ENCODE peak calls at places on chromosomes 2 and 18, in five cellular contexts. L, Q, R, D and G are unnamed samples.

GRCh38 chr18:79901665-79902064 is 49.8 kb downstream of the SLC66A2 start:
- DNase-seq in L (no peak), Q (no peak), D (no peak), R (no peak), G (no peak)

GRCh38 chr18:24968233-24968775 is 383.7 kb downstream of the ZNF521 start:
- DNase-seq in Q (no peak), L (no peak), R (no peak), D (no peak), G (peak)

GRCh38 chr2:45834858-45835257 is 183.4 kb downstream of the PRKCE start:
- DNase-seq in L (no peak), R (no peak), Q (no peak), D (no peak), G (no peak)

GRCh38 chr2:29920130-29920577 is 1.2 kb downstream of the ALK start:
- DNase-seq in Q (peak), D (no peak), L (no peak), R (peak), G (peak)

GRCh38 chr2:96798733-96799622 is 17.1 kb upstream of the CNNM3 start:
- DNase-seq in R (no peak), Q (no peak), D (no peak), L (no peak), G (no peak)

GRCh38 chr2:29159125-29159524 is 43.9 kb downstream of the CLIP4 start:
- DNase-seq in Q (no peak), R (no peak), D (no peak), L (no peak), G (no peak)

GRCh38 chr2:99395589-99396130 is 58.5 kb downstream of the EIF5B start:
- DNase-seq in R (no peak), D (no peak), Q (no peak), L (no peak), G (no peak)

GRCh38 chr2:165794520-165794882 is 454 bp upstream of the GALNT3 start:
- DNase-seq in Q (peak), R (peak), D (peak), L (peak), G (peak)

GRCh38 chr2:6864938-6865345 is 765 bp downstream of the CMPK2 start:
- DNase-seq in R (no peak), L (no peak), D (no peak), Q (peak), G (no peak)

GRCh38 chr2:224591245-224591644 is 6.1 kb upstream of the CUL3 start:
- DNase-seq in Q (no peak), L (no peak), R (no peak), D (no peak), G (no peak)

GRCh38 chr18:44325903-44326650 is 354.6 kb upstream of the SETBP1 start:
- DNase-seq in Q (peak), L (no peak), D (no peak), R (no peak), G (peak)